ENCODE peak calls at places on chromosomes 6 and 20, in eight cellular contexts. One of them, this sample, is unnamed.

GRCh38 chr6:72175936-72176335 is 289.6 kb downstream of the RIMS1 start:
- DNase-seq in neural progenitor cell: no peak
- DNase-seq in hepatocyte: no peak
- DNase-seq in activated B cell treated with CpG ODN at 0.5 μM for 24 hours: no peak
- DNase-seq in GM20000: no peak
- DNase-seq in fibroblast of mammary gland: no peak
- DNase-seq in MM.1S: no peak
- DNase-seq in AG10803: peak
- DNase-seq in this sample: no peak

GRCh38 chr20:35698298-35699126 is 640 bp downstream of the NFS1 start:
- DNase-seq in hepatocyte: peak
- DNase-seq in MM.1S: no peak
- DNase-seq in activated B cell treated with CpG ODN at 0.5 μM for 24 hours: no peak
- DNase-seq in AG10803: no peak
- DNase-seq in GM20000: no peak
- DNase-seq in fibroblast of mammary gland: no peak
- DNase-seq in neural progenitor cell: peak
- DNase-seq in this sample: no peak

GRCh38 chr6:6825986-6826901 is 237.7 kb downstream of the LY86 start:
- DNase-seq in AG10803: no peak
- DNase-seq in MM.1S: peak
- DNase-seq in hepatocyte: no peak
- DNase-seq in GM20000: peak
- DNase-seq in fibroblast of mammary gland: no peak
- DNase-seq in neural progenitor cell: no peak
- DNase-seq in activated B cell treated with CpG ODN at 0.5 μM for 24 hours: peak
- DNase-seq in this sample: no peak

GRCh38 chr6:111499269-111499793 is 16.3 kb upstream of the REV3L start:
- DNase-seq in neural progenitor cell: no peak
- DNase-seq in activated B cell treated with CpG ODN at 0.5 μM for 24 hours: no peak
- DNase-seq in fibroblast of mammary gland: no peak
- DNase-seq in MM.1S: no peak
- DNase-seq in GM20000: no peak
- DNase-seq in AG10803: no peak
- DNase-seq in hepatocyte: no peak
- DNase-seq in this sample: no peak

GRCh38 chr6:149696904-149697303 is 21.0 kb downstream of the LATS1 start:
- DNase-seq in fibroblast of mammary gland: no peak
- DNase-seq in MM.1S: no peak
- DNase-seq in activated B cell treated with CpG ODN at 0.5 μM for 24 hours: no peak
- DNase-seq in GM20000: no peak
- DNase-seq in hepatocyte: no peak
- DNase-seq in neural progenitor cell: no peak
- DNase-seq in AG10803: peak
- DNase-seq in this sample: no peak

GRCh38 chr6:168182908-168183612 is 104.0 kb upstream of the FRMD1 start:
- DNase-seq in AG10803: no peak
- DNase-seq in MM.1S: no peak
- DNase-seq in fibroblast of mammary gland: no peak
- DNase-seq in hepatocyte: no peak
- DNase-seq in neural progenitor cell: no peak
- DNase-seq in GM20000: no peak
- DNase-seq in activated B cell treated with CpG ODN at 0.5 μM for 24 hours: no peak
- DNase-seq in this sample: no peak

GRCh38 chr6:139568956-139569538 is 194.6 kb upstream of the CITED2 start:
- DNase-seq in neural progenitor cell: no peak
- DNase-seq in MM.1S: no peak
- DNase-seq in GM20000: no peak
- DNase-seq in fibroblast of mammary gland: peak
- DNase-seq in hepatocyte: no peak
- DNase-seq in activated B cell treated with CpG ODN at 0.5 μM for 24 hours: no peak
- DNase-seq in AG10803: peak
- DNase-seq in this sample: no peak

GRCh38 chr6:72709436-72709835 is 87.6 kb downstream of the KCNQ5 start:
- DNase-seq in hepatocyte: no peak
- DNase-seq in fibroblast of mammary gland: peak
- DNase-seq in activated B cell treated with CpG ODN at 0.5 μM for 24 hours: no peak
- DNase-seq in neural progenitor cell: no peak
- DNase-seq in MM.1S: no peak
- DNase-seq in GM20000: no peak
- DNase-seq in AG10803: peak
- DNase-seq in this sample: no peak

GRCh38 chr6:6665505-6665904 is 77.0 kb downstream of the LY86 start:
- DNase-seq in neural progenitor cell: peak
- DNase-seq in fibroblast of mammary gland: no peak
- DNase-seq in activated B cell treated with CpG ODN at 0.5 μM for 24 hours: no peak
- DNase-seq in hepatocyte: no peak
- DNase-seq in MM.1S: no peak
- DNase-seq in AG10803: no peak
- DNase-seq in GM20000: no peak
- DNase-seq in this sample: no peak

GRCh38 chr20:57391439-57392129 is 388 bp downstream of the RBM38 start:
- DNase-seq in fibroblast of mammary gland: no peak
- DNase-seq in MM.1S: peak
- DNase-seq in neural progenitor cell: peak
- DNase-seq in GM20000: peak
- DNase-seq in hepatocyte: peak
- DNase-seq in AG10803: peak
- DNase-seq in activated B cell treated with CpG ODN at 0.5 μM for 24 hours: peak
- DNase-seq in this sample: peak

GRCh38 chr6:106894978-106895702 is 79.4 kb downstream of the CD24 start:
- DNase-seq in MM.1S: no peak
- DNase-seq in activated B cell treated with CpG ODN at 0.5 μM for 24 hours: no peak
- DNase-seq in fibroblast of mammary gland: peak
- DNase-seq in hepatocyte: peak
- DNase-seq in neural progenitor cell: no peak
- DNase-seq in AG10803: peak
- DNase-seq in GM20000: no peak
- DNase-seq in this sample: no peak

GRCh38 chr6:30344191-30344867 is 627 bp upstream of the RPP21 start:
- DNase-seq in GM20000: no peak
- DNase-seq in AG10803: no peak
- DNase-seq in fibroblast of mammary gland: no peak
- DNase-seq in MM.1S: no peak
- DNase-seq in activated B cell treated with CpG ODN at 0.5 μM for 24 hours: no peak
- DNase-seq in neural progenitor cell: no peak
- DNase-seq in hepatocyte: no peak
- DNase-seq in this sample: no peak

GRCh38 chr6:89186762-89187161 is 30.4 kb downstream of the GABRR1 start:
- DNase-seq in activated B cell treated with CpG ODN at 0.5 μM for 24 hours: no peak
- DNase-seq in neural progenitor cell: no peak
- DNase-seq in fibroblast of mammary gland: no peak
- DNase-seq in hepatocyte: peak
- DNase-seq in AG10803: no peak
- DNase-seq in MM.1S: no peak
- DNase-seq in GM20000: no peak
- DNase-seq in this sample: no peak

GRCh38 chr6:97524846-97525245 is 241.8 kb upstream of the MMS22L start:
- DNase-seq in activated B cell treated with CpG ODN at 0.5 μM for 24 hours: no peak
- DNase-seq in fibroblast of mammary gland: no peak
- DNase-seq in AG10803: no peak
- DNase-seq in hepatocyte: no peak
- DNase-seq in MM.1S: no peak
- DNase-seq in GM20000: no peak
- DNase-seq in neural progenitor cell: peak
- DNase-seq in this sample: no peak

GRCh38 chr20:23534801-23535593 is 33.3 kb downstream of the CST9L start:
- DNase-seq in hepatocyte: no peak
- DNase-seq in MM.1S: no peak
- DNase-seq in AG10803: no peak
- DNase-seq in neural progenitor cell: no peak
- DNase-seq in GM20000: no peak
- DNase-seq in activated B cell treated with CpG ODN at 0.5 μM for 24 hours: no peak
- DNase-seq in fibroblast of mammary gland: no peak
- DNase-seq in this sample: no peak

GRCh38 chr6:116536216-116536621 is 9.3 kb downstream of the TRAPPC3L start:
- DNase-seq in AG10803: peak
- DNase-seq in activated B cell treated with CpG ODN at 0.5 μM for 24 hours: no peak
- DNase-seq in neural progenitor cell: peak
- DNase-seq in hepatocyte: peak
- DNase-seq in MM.1S: peak
- DNase-seq in fibroblast of mammary gland: peak
- DNase-seq in GM20000: peak
- DNase-seq in this sample: no peak

GRCh38 chr6:163412345-163412744 is 2.2 kb upstream of the QKI start:
- DNase-seq in GM20000: no peak
- DNase-seq in activated B cell treated with CpG ODN at 0.5 μM for 24 hours: no peak
- DNase-seq in neural progenitor cell: no peak
- DNase-seq in hepatocyte: no peak
- DNase-seq in MM.1S: no peak
- DNase-seq in fibroblast of mammary gland: no peak
- DNase-seq in AG10803: no peak
- DNase-seq in this sample: no peak

GRCh38 chr20:15867899-15868298 is 705.3 kb downstream of the KIF16B start:
- DNase-seq in GM20000: no peak
- DNase-seq in hepatocyte: no peak
- DNase-seq in activated B cell treated with CpG ODN at 0.5 μM for 24 hours: no peak
- DNase-seq in AG10803: no peak
- DNase-seq in fibroblast of mammary gland: no peak
- DNase-seq in neural progenitor cell: no peak
- DNase-seq in MM.1S: no peak
- DNase-seq in this sample: no peak

GRCh38 chr6:89843070-89843469 is 13.4 kb downstream of the CASP8AP2 start:
- DNase-seq in MM.1S: no peak
- DNase-seq in activated B cell treated with CpG ODN at 0.5 μM for 24 hours: no peak
- DNase-seq in hepatocyte: no peak
- DNase-seq in neural progenitor cell: no peak
- DNase-seq in GM20000: no peak
- DNase-seq in fibroblast of mammary gland: peak
- DNase-seq in AG10803: no peak
- DNase-seq in this sample: no peak

GRCh38 chr6:137387365-137387764 is 106.8 kb downstream of the OLIG3 start:
- DNase-seq in hepatocyte: no peak
- DNase-seq in GM20000: no peak
- DNase-seq in neural progenitor cell: no peak
- DNase-seq in activated B cell treated with CpG ODN at 0.5 μM for 24 hours: no peak
- DNase-seq in AG10803: no peak
- DNase-seq in MM.1S: no peak
- DNase-seq in fibroblast of mammary gland: no peak
- DNase-seq in this sample: no peak

GRCh38 chr6:109916759-109917158 is 61.4 kb upstream of the GPR6 start:
- DNase-seq in MM.1S: no peak
- DNase-seq in AG10803: no peak
- DNase-seq in activated B cell treated with CpG ODN at 0.5 μM for 24 hours: no peak
- DNase-seq in neural progenitor cell: no peak
- DNase-seq in fibroblast of mammary gland: no peak
- DNase-seq in hepatocyte: no peak
- DNase-seq in GM20000: no peak
- DNase-seq in this sample: no peak

GRCh38 chr6:128370072-128370471 is 150.3 kb downstream of the PTPRK start:
- DNase-seq in fibroblast of mammary gland: peak
- DNase-seq in MM.1S: no peak
- DNase-seq in GM20000: no peak
- DNase-seq in activated B cell treated with CpG ODN at 0.5 μM for 24 hours: no peak
- DNase-seq in AG10803: peak
- DNase-seq in neural progenitor cell: no peak
- DNase-seq in hepatocyte: no peak
- DNase-seq in this sample: no peak
- TF ChIP-seq CTCF in fibroblast of mammary gland: peak
- TF ChIP-seq CTCF in MM.1S: no peak
- TF ChIP-seq CTCF in GM20000: no peak
- TF ChIP-seq CTCF in activated B cell treated with CpG ODN at 0.5 μM for 24 hours: no peak
- TF ChIP-seq CTCF in AG10803: peak
- TF ChIP-seq CTCF in neural progenitor cell: no peak
- TF ChIP-seq CTCF in hepatocyte: no peak
- TF ChIP-seq CTCF in this sample: peak

DNA sequence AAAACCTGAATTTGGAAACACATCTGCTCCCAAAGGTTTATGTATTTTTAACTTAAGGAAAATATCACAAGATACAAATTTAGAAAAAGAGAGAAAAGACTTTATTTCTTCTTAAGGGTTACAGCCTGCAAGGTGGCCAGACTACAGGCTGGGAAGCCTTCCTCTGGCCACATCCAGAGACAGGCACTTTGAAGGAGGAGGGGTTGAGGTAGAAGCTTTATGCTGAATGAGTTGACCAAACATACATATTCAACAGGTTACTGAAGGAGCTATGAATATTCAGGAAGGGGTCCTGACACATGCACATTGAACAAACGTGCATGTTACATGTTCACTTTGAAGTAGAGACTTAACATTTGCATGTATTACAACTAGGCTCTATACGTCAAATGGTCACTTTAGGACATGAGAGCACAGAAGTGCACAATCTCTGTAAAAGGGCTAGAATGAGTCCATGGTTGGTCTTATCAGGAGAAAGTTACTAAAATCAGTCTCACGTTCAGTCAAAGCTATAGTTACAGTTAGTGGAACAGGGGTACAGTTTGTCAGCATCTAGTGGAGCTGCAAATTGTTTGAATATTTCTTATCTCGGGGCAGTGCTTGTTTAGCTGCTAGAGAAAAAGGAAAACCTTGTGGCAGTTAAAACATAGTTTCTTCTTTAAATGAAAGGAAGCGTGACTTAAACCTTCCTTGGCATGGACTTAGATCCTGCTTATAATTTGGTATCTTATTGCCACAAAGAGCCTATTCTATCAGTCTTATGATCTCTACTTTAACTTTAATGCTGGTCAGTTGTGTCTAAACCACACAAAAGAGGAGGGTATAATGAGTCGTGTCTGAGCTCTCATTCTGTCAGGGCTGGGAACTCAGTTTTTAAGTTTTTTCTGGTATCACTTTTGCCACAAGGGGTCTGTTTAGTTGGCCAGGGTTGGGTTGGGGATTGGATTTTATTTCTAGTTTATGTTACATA is 4.6 kb upstream of the ZSCAN9 start:
- DNase-seq in activated B cell treated with CpG ODN at 0.5 μM for 24 hours: no peak
- DNase-seq in hepatocyte: no peak
- DNase-seq in MM.1S: no peak
- DNase-seq in neural progenitor cell: no peak
- DNase-seq in fibroblast of mammary gland: no peak
- DNase-seq in AG10803: no peak
- DNase-seq in GM20000: no peak
- DNase-seq in this sample: no peak
- TF ChIP-seq CTCF in activated B cell treated with CpG ODN at 0.5 μM for 24 hours: no peak
- TF ChIP-seq CTCF in hepatocyte: no peak
- TF ChIP-seq CTCF in MM.1S: no peak
- TF ChIP-seq CTCF in neural progenitor cell: no peak
- TF ChIP-seq CTCF in fibroblast of mammary gland: no peak
- TF ChIP-seq CTCF in AG10803: no peak
- TF ChIP-seq CTCF in GM20000: no peak
- TF ChIP-seq CTCF in this sample: no peak

DNA sequence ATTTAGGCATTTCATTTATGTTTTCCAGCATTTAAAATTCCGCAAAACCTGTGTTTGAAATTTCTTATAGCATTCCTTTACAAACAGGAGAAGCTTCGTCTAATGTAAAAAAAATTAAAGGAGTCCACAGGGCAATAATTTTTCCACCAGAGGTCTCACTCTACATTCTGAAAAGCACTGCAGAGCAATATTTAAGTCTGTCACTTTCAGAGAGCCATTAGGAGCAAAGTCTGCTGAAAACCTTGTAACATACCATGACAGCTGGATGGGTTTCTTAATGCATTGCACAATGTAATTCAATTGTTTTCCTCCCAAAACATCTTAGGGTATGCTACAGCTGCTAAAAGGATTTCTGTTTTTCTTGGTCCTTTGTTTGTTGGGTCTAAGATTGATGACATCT is 18.0 kb downstream of the BAG2 start:
- DNase-seq in MM.1S: no peak
- DNase-seq in fibroblast of mammary gland: peak
- DNase-seq in AG10803: peak
- DNase-seq in neural progenitor cell: no peak
- DNase-seq in GM20000: no peak
- DNase-seq in hepatocyte: peak
- DNase-seq in activated B cell treated with CpG ODN at 0.5 μM for 24 hours: no peak
- DNase-seq in this sample: no peak
- TF ChIP-seq CTCF in MM.1S: peak
- TF ChIP-seq CTCF in fibroblast of mammary gland: peak
- TF ChIP-seq CTCF in AG10803: peak
- TF ChIP-seq CTCF in neural progenitor cell: peak
- TF ChIP-seq CTCF in GM20000: no peak
- TF ChIP-seq CTCF in hepatocyte: peak
- TF ChIP-seq CTCF in activated B cell treated with CpG ODN at 0.5 μM for 24 hours: no peak
- TF ChIP-seq CTCF in this sample: peak

GRCh38 chr6:166420351-166420750 is 37.6 kb upstream of the MPC1 start:
- DNase-seq in MM.1S: no peak
- DNase-seq in AG10803: peak
- DNase-seq in neural progenitor cell: no peak
- DNase-seq in activated B cell treated with CpG ODN at 0.5 μM for 24 hours: no peak
- DNase-seq in fibroblast of mammary gland: peak
- DNase-seq in hepatocyte: peak
- DNase-seq in GM20000: no peak
- DNase-seq in this sample: no peak
- TF ChIP-seq CTCF in MM.1S: no peak
- TF ChIP-seq CTCF in AG10803: peak
- TF ChIP-seq CTCF in neural progenitor cell: peak
- TF ChIP-seq CTCF in activated B cell treated with CpG ODN at 0.5 μM for 24 hours: no peak
- TF ChIP-seq CTCF in fibroblast of mammary gland: peak
- TF ChIP-seq CTCF in hepatocyte: peak
- TF ChIP-seq CTCF in GM20000: no peak
- TF ChIP-seq CTCF in this sample: peak